ENCODE peak calls at places on chromosomes 3 and 15, in five cellular contexts. Y is uterus, F is body of pancreas, L is heart left ventricle, P is adrenal gland. O is an unnamed sample. For H3K4me1, the result is how much of the 10 kb centered on the place peaks cover.

GRCh38 chr3:133797396-133798105 is 8.1 kb upstream of the SRPRB start:
- DNase-seq in F (no peak), P (no peak), L (no peak), Y (no peak), O (no peak)

GRCh38 chr3:66398228-66399025 is 102.4 kb downstream of the LRIG1 start:
- DNase-seq in P (no peak), L (no peak), F (peak), Y (no peak), O (no peak)

GRCh38 chr15:36265422-36265821 is 314.0 kb upstream of the CDIN1 start:
- DNase-seq in L (no peak), Y (no peak), P (no peak), F (no peak), O (no peak)

GRCh38 chr3:187807086-187807862 is 62.0 kb upstream of the BCL6 start:
- DNase-seq in L (no peak), F (no peak), Y (no peak), P (no peak), O (no peak)

GRCh38 chr15:57135800-57136199 is 217.4 kb downstream of the TCF12 start:
- DNase-seq in P (no peak), Y (no peak), L (no peak), F (no peak), O (no peak)

GRCh38 chr15:27673766-27674445 is 425.2 kb downstream of the OCA2 start:
- DNase-seq in P (no peak), F (no peak), L (no peak), Y (no peak), O (peak)

GRCh38 chr3:154780263-154780662 is 299.9 kb upstream of the MME start:
- DNase-seq in P (no peak), L (no peak), Y (no peak), F (no peak), O (no peak)

GRCh38 chr15:58010983-58011382 is 54.5 kb downstream of the ALDH1A2 start:
- DNase-seq in P (no peak), Y (no peak), L (no peak), F (no peak), O (no peak)

GRCh38 chr15:57598346-57598745 is 6.6 kb downstream of the MYZAP start:
- DNase-seq in P (no peak), Y (no peak), L (no peak), F (no peak), O (no peak)

GRCh38 chr3:167700926-167701325 is 33.8 kb downstream of the PDCD10 start:
- DNase-seq in F (no peak), L (no peak), Y (no peak), P (no peak), O (no peak)

GRCh38 chr3:7307410-7307809 is 446.5 kb downstream of the GRM7 start:
- DNase-seq in L (no peak), Y (no peak), P (no peak), F (no peak), O (no peak)

GRCh38 chr3:52318186-52318793 is 2.2 kb downstream of the DNAH1 start:
- DNase-seq in F (no peak), L (peak), Y (no peak), P (no peak), O (no peak)

GRCh38 chr3:138459619-138460535 is 25.5 kb downstream of the ESYT3 start:
- DNase-seq in L (peak), Y (no peak), P (no peak), F (no peak), O (no peak)

GRCh38 chr3:179015551-179016020 is 56.0 kb downstream of the ZMAT3 start:
- DNase-seq in P (peak), L (no peak), Y (peak), F (peak), O (no peak)

GRCh38 chr3:46748160-46748559 is 30.5 kb upstream of the PRSS50 start:
- DNase-seq in F (no peak), Y (no peak), L (no peak), P (no peak), O (no peak)

GRCh38 chr3:184776916-184777315 is 35.0 kb upstream of the VPS8 start:
- DNase-seq in Y (no peak), L (no peak), P (no peak), F (no peak), O (no peak)

GRCh38 chr3:116863842-116864626 is 154.5 kb downstream of the TUSC7 start:
- DNase-seq in L (no peak), F (no peak), Y (no peak), P (peak), O (no peak)

GRCh38 chr15:99409097-99409473 is 156.7 kb upstream of the MEF2A start:
- DNase-seq in L (peak), Y (peak), F (no peak), P (peak), O (peak)

GRCh38 chr3:58647661-58648141 is 18.9 kb downstream of the FAM3D start:
- DNase-seq in L (no peak), F (peak), Y (no peak), P (no peak), O (no peak)

GRCh38 chr3:67349551-67350174 is 304.7 kb downstream of the SUCLG2 start:
- DNase-seq in P (no peak), F (no peak), L (no peak), Y (no peak), O (no peak)

GRCh38 chr15:97961067-97961954 is 808 bp downstream of the ARRDC4 start:
- DNase-seq in P (peak), L (peak), Y (peak), F (peak), O (no peak)

GRCh38 chr3:184765730-184766074 is 46.3 kb upstream of the VPS8 start:
- DNase-seq in P (no peak), F (no peak), Y (no peak), L (no peak), O (no peak)

GRCh38 chr3:122392868-122393844 is 9.2 kb downstream of the FAM162A start:
- DNase-seq in L (no peak), F (no peak), Y (no peak), P (peak), O (no peak)

GRCh38 chr3:171789759-171790505 is 20.4 kb downstream of the PLD1 start:
- DNase-seq in L (no peak), P (no peak), F (no peak), Y (no peak), O (no peak)

GRCh38 chr3:89527736-89528335 is 420.4 kb downstream of the EPHA3 start:
- DNase-seq in Y (no peak), F (no peak), P (no peak), L (no peak), O (no peak)

GRCh38 chr3:15682766-15683165 is 81.2 kb downstream of the BTD start:
- DNase-seq in L (no peak), Y (no peak), P (no peak), F (no peak), O (no peak)

GRCh38 chr3:138938056-138938876 is 8.7 kb downstream of the FOXL2 start:
- DNase-seq in Y (no peak), P (no peak), F (no peak), L (no peak), O (no peak)

GRCh38 chr15:71623111-71623510 is 187.2 kb upstream of the NR2E3 start:
- DNase-seq in F (no peak), L (no peak), P (no peak), Y (no peak), O (no peak)

GRCh38 chr15:96335429-96335807 is 4.9 kb downstream of the NR2F2 start:
- DNase-seq in Y (no peak), F (no peak), L (no peak), P (no peak), O (no peak)

GRCh38 chr15:96334017-96334704 is 3.7 kb downstream of the NR2F2 start:
- DNase-seq in Y (no peak), P (peak), L (peak), F (no peak), O (no peak)

GRCh38 chr15:96336045-96336642 is 5.6 kb downstream of the NR2F2 start:
- DNase-seq in P (peak), F (no peak), L (no peak), Y (no peak), O (no peak)

GRCh38 chr15:96333194-96334016 is 2.9 kb downstream of the NR2F2 start:
- DNase-seq in L (peak), Y (no peak), P (peak), F (peak), O (no peak)

GRCh38 chr15:96334705-96335428 is 4.4 kb downstream of the NR2F2 start:
- DNase-seq in L (no peak), Y (no peak), F (no peak), P (peak), O (no peak)
- H3K4me1 ChIP-seq in L (under half), Y (under half), F (half or more), P (under half), O (under half)

GRCh38 chr15:78110916-78111475 is 18.6 kb downstream of the SH2D7 start:
- DNase-seq in P (no peak), Y (no peak), F (no peak), L (no peak), O (no peak)

GRCh38 chr15:78109156-78109555 is 16.8 kb downstream of the SH2D7 start:
- DNase-seq in F (no peak), Y (no peak), L (no peak), P (no peak), O (no peak)

GRCh38 chr15:78110096-78110495 is 17.7 kb downstream of the SH2D7 start:
- DNase-seq in F (no peak), Y (no peak), P (no peak), L (no peak), O (no peak)

GRCh38 chr15:78107471-78107870 is 15.1 kb downstream of the SH2D7 start:
- DNase-seq in P (no peak), Y (no peak), L (no peak), F (no peak), O (no peak)

GRCh38 chr15:78108300-78109084 is 16.1 kb downstream of the SH2D7 start:
- DNase-seq in P (peak), Y (peak), F (peak), L (peak), O (no peak)
- TF ChIP-seq POLR2A in P (no peak), Y (peak), F (no peak), L (no peak), O (no peak)

GRCh38 chr3:30602946-30603345 is 3.5 kb upstream of the TGFBR2 start:
- DNase-seq in P (no peak), L (no peak), Y (no peak), F (no peak), O (no peak)
- H3K4me1 ChIP-seq in P (under half), L (under half), Y (under half), F (under half), O (under half)

DNA sequence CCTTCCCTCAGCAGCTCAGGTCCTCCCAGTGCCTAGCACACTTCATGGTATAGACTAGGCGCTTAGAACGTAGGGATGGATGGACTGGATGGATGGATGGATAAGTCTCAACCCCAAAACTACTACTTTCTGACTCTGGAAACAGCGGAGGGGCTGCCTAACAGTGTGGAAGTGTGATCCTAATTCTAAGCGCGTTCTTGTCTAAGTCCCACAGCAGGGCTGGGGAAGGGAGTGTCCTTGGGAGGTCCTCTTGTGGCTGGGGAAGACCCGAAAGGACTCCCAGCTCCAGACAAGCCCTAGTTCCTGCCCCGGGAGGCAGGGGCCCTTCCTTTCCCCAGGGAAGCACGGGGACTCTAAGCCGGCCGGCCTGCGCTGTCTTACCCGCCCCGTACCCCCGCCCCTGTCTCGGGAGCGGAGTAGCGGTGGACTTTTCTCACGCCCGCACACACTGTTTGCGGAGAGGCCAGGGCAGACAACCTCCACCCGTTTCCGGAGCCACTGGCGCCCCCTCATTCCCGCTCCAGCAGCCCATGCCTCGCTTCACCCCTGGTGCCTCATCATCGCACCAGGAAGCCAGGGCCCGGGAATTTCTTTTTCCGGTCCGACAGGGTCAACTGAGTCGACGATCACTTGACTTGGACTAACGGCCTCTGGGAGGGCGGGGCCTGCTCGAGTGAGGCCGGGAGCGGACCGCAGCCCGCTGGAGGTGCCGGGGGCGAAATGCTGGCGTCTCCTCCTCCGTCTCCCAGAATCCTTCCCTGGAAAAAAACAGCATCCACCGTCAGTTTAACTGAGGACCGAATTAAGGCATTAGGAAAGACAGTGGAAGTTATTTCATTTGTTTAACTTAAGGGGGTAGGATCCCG is 133.3 kb downstream of the TBC1D2B start:
- DNase-seq in L (peak), Y (peak), P (peak), F (peak), O (no peak)
- TF ChIP-seq POLR2A in L (no peak), Y (no peak), P (peak), F (no peak), O (no peak)

DNA sequence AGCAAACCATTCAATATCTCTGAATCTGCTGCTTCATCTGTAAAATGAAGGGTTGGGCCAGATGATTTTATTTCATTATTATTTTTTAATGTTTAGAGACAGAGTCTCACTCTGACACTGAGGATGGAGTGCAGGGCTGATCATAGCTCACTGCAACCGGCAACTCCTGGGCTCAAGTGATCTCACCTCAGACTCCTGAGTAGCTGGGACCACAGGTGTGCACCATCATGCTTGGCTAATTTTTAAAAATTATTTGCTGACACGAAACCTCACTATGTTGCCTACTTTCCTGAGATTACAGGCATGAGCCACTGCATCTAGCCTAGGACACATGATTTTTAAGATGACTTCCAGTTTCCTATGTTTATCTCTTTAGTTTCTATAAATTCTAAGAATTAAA is 105.8 kb downstream of the P3H2 start:
- DNase-seq in F (no peak), P (no peak), L (no peak), Y (no peak), O (no peak)
- H3K4me1 ChIP-seq in F (under half), P (under half), L (under half), Y (under half), O (under half)

DNA sequence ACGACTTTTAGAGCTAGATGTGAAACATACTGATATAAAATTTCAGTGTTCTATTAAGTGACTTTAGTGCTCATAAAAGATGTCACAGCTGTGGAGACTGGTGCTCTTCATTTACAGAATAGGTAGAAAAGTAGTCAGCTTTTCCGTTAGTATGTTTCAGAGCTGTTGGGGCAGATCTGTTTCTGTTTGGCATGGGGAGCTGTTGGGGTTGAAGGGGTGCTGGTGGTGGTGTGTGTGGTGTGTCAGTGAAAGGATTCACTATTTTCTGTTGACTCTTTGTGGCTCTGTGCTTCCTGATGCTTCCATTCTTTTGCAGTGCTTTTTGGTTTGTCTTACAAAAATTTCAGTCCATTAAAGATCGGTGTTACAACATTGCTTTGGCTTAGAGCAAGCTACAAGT is 3.2 kb downstream of the UBE2E2 start:
- DNase-seq in F (no peak), P (no peak), L (no peak), Y (no peak), O (no peak)
- TF ChIP-seq POLR2A in F (no peak), P (no peak), L (no peak), Y (no peak), O (no peak)

DNA sequence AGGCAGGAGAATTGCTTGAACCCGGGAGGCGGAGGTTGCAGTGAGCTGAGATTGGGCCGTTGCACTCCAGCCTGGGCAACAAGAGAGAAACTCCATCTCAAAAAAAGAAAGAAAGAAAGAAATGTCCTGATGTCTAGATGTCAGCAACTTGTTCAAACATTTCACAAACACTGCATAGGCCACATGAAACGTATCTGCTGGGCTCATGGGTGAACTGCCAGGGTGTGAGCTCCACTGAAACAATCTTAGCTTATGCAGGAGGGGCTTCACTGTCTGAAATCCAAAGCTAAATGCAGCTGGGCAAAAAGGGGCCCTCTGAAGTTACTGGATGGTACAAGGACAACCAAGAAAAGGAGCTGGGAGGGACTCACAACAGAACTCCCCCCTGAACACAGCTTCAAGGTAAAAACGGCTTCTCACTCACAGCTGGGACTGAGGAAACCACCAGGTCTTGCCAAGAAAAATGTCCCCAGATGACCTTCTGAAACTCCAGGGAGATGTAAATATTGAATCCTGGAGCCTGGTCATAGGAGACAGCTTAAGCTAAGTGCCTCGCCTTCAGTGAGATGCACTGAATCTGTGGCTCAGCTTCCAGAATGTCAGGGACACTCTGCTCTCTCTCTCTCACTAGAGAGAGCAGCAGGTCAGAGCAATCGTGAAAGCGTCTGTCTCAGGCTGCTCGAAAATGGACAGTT is 31.9 kb downstream of the SEC61A1 start:
- DNase-seq in L (no peak), Y (no peak), P (peak), F (peak), O (no peak)
- H3K4me1 ChIP-seq in L (under half), Y (under half), P (under half), F (under half), O (under half)